ENCODE peak calls at places on chromosome 4, in eight cellular contexts. V, I, O, D, A, Q, G and Z are unnamed samples.

GRCh38 chr4:3111461-3111860 is 37.0 kb downstream of the HTT start:
- DNase-seq in A (peak), Q (peak), V (no peak), I (no peak), O (no peak), G (no peak), D (no peak), Z (no peak)

GRCh38 chr4:7722716-7723115 is 216.9 kb downstream of the AFAP1 start:
- DNase-seq in I (no peak), V (no peak), G (no peak), Q (no peak), A (no peak), O (no peak), D (no peak), Z (no peak)

GRCh38 chr4:17712166-17712565 is 69.3 kb downstream of the FAM184B start:
- DNase-seq in D (no peak), G (no peak), O (no peak), A (no peak), I (no peak), Q (no peak), V (no peak), Z (no peak)

GRCh38 chr4:67721770-67722597 is 21.0 kb upstream of the UBA6 start:
- DNase-seq in I (no peak), O (no peak), Q (peak), D (no peak), A (peak), V (no peak), G (no peak), Z (no peak)

GRCh38 chr4:61445374-61446063 is 245.4 kb downstream of the ADGRL3 start:
- DNase-seq in V (no peak), I (no peak), A (no peak), O (no peak), Q (no peak), D (no peak), G (no peak), Z (no peak)

GRCh38 chr4:86935499-86935832 is 655 bp downstream of the AFF1 start:
- DNase-seq in G (peak), O (no peak), V (no peak), D (no peak), Q (no peak), A (no peak), I (no peak), Z (no peak)

GRCh38 chr4:24924309-24924781 is 11.5 kb upstream of the CCDC149 start:
- DNase-seq in V (no peak), O (no peak), G (no peak), A (peak), D (no peak), Q (peak), I (no peak), Z (no peak)

GRCh38 chr4:183746305-183747229 is 87.5 kb downstream of the TRAPPC11 start:
- DNase-seq in I (no peak), D (peak), O (no peak), V (no peak), A (no peak), G (no peak), Q (no peak), Z (no peak)

GRCh38 chr4:53455766-53456165 is 78.3 kb downstream of the FIP1L1 start:
- DNase-seq in V (no peak), D (no peak), Q (no peak), O (no peak), A (no peak), G (no peak), I (no peak), Z (no peak)

GRCh38 chr4:185831125-185831815 is 19.3 kb upstream of the SORBS2 start:
- DNase-seq in Q (no peak), I (no peak), G (no peak), O (no peak), V (no peak), A (no peak), D (no peak), Z (no peak)

GRCh38 chr4:70601422-70602039 is 9.5 kb downstream of the AMBN start:
- DNase-seq in A (peak), O (no peak), V (no peak), D (peak), Q (peak), I (no peak), G (no peak), Z (peak)

GRCh38 chr4:183240581-183241321 is 79.3 kb downstream of the CLDN22 start:
- DNase-seq in O (no peak), Q (no peak), V (no peak), I (no peak), D (no peak), A (no peak), G (no peak), Z (no peak)

GRCh38 chr4:38752393-38752961 is 30.3 kb downstream of the TLR10 start:
- DNase-seq in V (no peak), Q (peak), D (peak), G (no peak), A (peak), O (no peak), I (no peak), Z (no peak)

GRCh38 chr4:161564230-161564834 is 599.5 kb downstream of the FSTL5 start:
- DNase-seq in G (no peak), Q (peak), V (no peak), D (no peak), A (no peak), O (no peak), I (no peak), Z (no peak)
- TF ChIP-seq CTCF in G (no peak), Q (peak), V (peak), D (no peak), A (peak), O (peak), I (no peak), Z (peak)

GRCh38 chr4:145732001-145732400 is 52.1 kb downstream of the C4orf51 start:
- DNase-seq in V (no peak), A (no peak), I (no peak), Q (no peak), O (no peak), G (no peak), D (no peak), Z (no peak)
- H3K4me3 ChIP-seq in V (peak), A (no peak), I (no peak), Q (no peak), O (no peak), G (peak), D (peak), Z (peak)

GRCh38 chr4:107740950-107741701 is 21.1 kb upstream of the PAPSS1 start:
- DNase-seq in I (peak), A (peak), D (no peak), G (no peak), O (no peak), Q (peak), V (peak), Z (no peak)

GRCh38 chr4:107742196-107742595 is 22.2 kb upstream of the PAPSS1 start:
- DNase-seq in I (no peak), D (no peak), A (no peak), G (no peak), V (no peak), Q (no peak), O (no peak), Z (no peak)

GRCh38 chr4:107737470-107737869 is 17.4 kb upstream of the PAPSS1 start:
- DNase-seq in Q (no peak), G (no peak), V (no peak), D (no peak), O (no peak), A (no peak), I (no peak), Z (no peak)

GRCh38 chr4:107742791-107743190 is 22.8 kb upstream of the PAPSS1 start:
- DNase-seq in G (no peak), Q (no peak), V (no peak), A (no peak), I (no peak), D (no peak), O (no peak), Z (no peak)

GRCh38 chr4:107740381-107740780 is 20.3 kb upstream of the PAPSS1 start:
- DNase-seq in I (no peak), D (peak), G (no peak), A (no peak), V (no peak), Q (peak), O (no peak), Z (no peak)
- TF ChIP-seq CTCF in I (no peak), D (peak), G (no peak), A (peak), V (peak), Q (peak), O (no peak), Z (no peak)

GRCh38 chr4:15809058-15809457 is 30.9 kb downstream of the CD38 start:
- DNase-seq in G (no peak), I (no peak), O (no peak), D (peak), Q (no peak), V (no peak), A (no peak), Z (no peak)
- H3K4me3 ChIP-seq in G (no peak), I (no peak), O (no peak), D (no peak), Q (no peak), V (peak), A (no peak), Z (no peak)

GRCh38 chr4:107519057-107519456 is 201.0 kb downstream of the PAPSS1 start:
- DNase-seq in V (no peak), Q (peak), G (no peak), I (no peak), A (peak), D (peak), O (no peak), Z (no peak)
- TF ChIP-seq CTCF in V (no peak), Q (peak), G (peak), I (no peak), A (peak), D (peak), O (peak), Z (peak)

GRCh38 chr4:133186210-133186609 is 37.1 kb downstream of the PCDH10 start:
- DNase-seq in A (no peak), I (no peak), G (no peak), O (no peak), D (no peak), Q (peak), V (no peak), Z (no peak)

GRCh38 chr4:133188433-133189175 is 39.5 kb downstream of the PCDH10 start:
- DNase-seq in D (peak), G (no peak), Q (peak), V (no peak), I (no peak), O (no peak), A (no peak), Z (no peak)

GRCh38 chr4:133190098-133190497 is 41.0 kb downstream of the PCDH10 start:
- DNase-seq in V (no peak), G (no peak), I (no peak), O (no peak), D (no peak), A (no peak), Q (no peak), Z (no peak)

GRCh38 chr4:133186845-133187244 is 37.8 kb downstream of the PCDH10 start:
- DNase-seq in V (no peak), I (no peak), O (no peak), D (no peak), Q (peak), G (no peak), A (peak), Z (no peak)
- H3K4me3 ChIP-seq in V (no peak), I (no peak), O (no peak), D (no peak), Q (no peak), G (no peak), A (no peak), Z (no peak)

GRCh38 chr4:103938488-103938887 is 218.7 kb upstream of the TACR3 start:
- DNase-seq in I (no peak), Q (no peak), V (no peak), D (no peak), O (no peak), A (no peak), G (no peak), Z (no peak)

GRCh38 chr4:103928370-103928769 is 208.6 kb upstream of the TACR3 start:
- DNase-seq in Q (no peak), A (no peak), I (no peak), G (no peak), D (no peak), V (no peak), O (no peak), Z (no peak)

GRCh38 chr4:103936653-103937145 is 216.9 kb upstream of the TACR3 start:
- DNase-seq in I (no peak), D (no peak), O (no peak), A (no peak), V (no peak), Q (no peak), G (no peak), Z (no peak)

GRCh38 chr4:103934178-103934789 is 214.5 kb upstream of the TACR3 start:
- DNase-seq in A (peak), I (no peak), V (no peak), O (no peak), D (peak), Q (peak), G (no peak), Z (no peak)
- TF ChIP-seq CTCF in A (peak), I (no peak), V (peak), O (peak), D (peak), Q (peak), G (peak), Z (peak)

GRCh38 chr4:15755781-15756180 is 22.3 kb upstream of the CD38 start:
- DNase-seq in D (no peak), I (no peak), V (no peak), Q (no peak), A (no peak), G (no peak), O (no peak), Z (no peak)
- H3K4me3 ChIP-seq in D (no peak), I (no peak), V (no peak), Q (no peak), A (no peak), G (no peak), O (no peak), Z (no peak)

GRCh38 chr4:152935661-152936445 is at the start of gene FHDC1:
- DNase-seq in D (peak), V (no peak), O (peak), A (no peak), G (no peak), I (no peak), Q (no peak), Z (no peak)
- TF ChIP-seq CTCF in D (no peak), V (peak), O (no peak), A (no peak), G (no peak), I (no peak), Q (no peak), Z (no peak)

GRCh38 chr4:39821951-39822350 is 124.0 kb downstream of the UBE2K start:
- DNase-seq in O (no peak), Q (no peak), G (no peak), A (no peak), D (no peak), V (no peak), I (no peak), Z (no peak)
- H3K4me3 ChIP-seq in O (no peak), Q (no peak), G (no peak), A (no peak), D (no peak), V (no peak), I (no peak), Z (no peak)